ENCODE peak calls at places on chromosomes 13 and 19, in four cellular contexts. O is ascending aorta, T is fibroblast of lung, D is AG04450. R is an unnamed sample.
A peak's percentile ranks its signal among the peaks of the same experiment; 100 is the strongest.

GRCh38 chr19:34471906-34472305 is 9.7 kb upstream of the WTIP start:
- DNase-seq in O (no peak), T (no peak), D (no peak), R (no peak)

GRCh38 chr13:30982506-30982905 is 50.0 kb downstream of the TEX26 start:
- DNase-seq in O (no peak), T (no peak), D (no peak), R (no peak)

GRCh38 chr19:39671739-39672363 is 16.1 kb downstream of the LGALS16 start:
- DNase-seq in O (no peak), T (peak; percentile 24), D (no peak), R (no peak)

GRCh38 chr19:46040952-46041500 is at the start of gene IGFL4:
- DNase-seq in O (no peak), T (peak; percentile 41), D (no peak), R (no peak)

GRCh38 chr13:72514141-72514540 is 213.3 kb downstream of the MZT1 start:
- DNase-seq in O (no peak), T (peak; percentile 58), D (no peak), R (no peak)

GRCh38 chr19:18594096-18594823 is 5.7 kb downstream of the REX1BD start:
- DNase-seq in O (no peak), T (peak; percentile 73), D (no peak), R (peak; percentile 87)

GRCh38 chr19:4518345-4519171 is at the start of gene PLIN4:
- DNase-seq in O (no peak), T (peak; percentile 34), D (no peak), R (no peak)

GRCh38 chr13:110816500-110816899 is 98.4 kb downstream of the ANKRD10 start:
- DNase-seq in O (no peak), T (no peak), D (no peak), R (no peak)

GRCh38 chr13:110498327-110498726 is 63.2 kb downstream of the RAB20 start:
- DNase-seq in O (no peak), T (peak; percentile 17), D (no peak), R (no peak)

GRCh38 chr13:43306364-43306763 is 283.0 kb downstream of the DNAJC15 start:
- DNase-seq in O (no peak), T (no peak), D (no peak), R (no peak)

GRCh38 chr13:106306748-106307277 is 228.6 kb downstream of the EFNB2 start:
- DNase-seq in O (no peak), T (no peak), D (no peak), R (no peak)

GRCh38 chr19:39303373-39304184 is 7.4 kb downstream of the IFNL1 start:
- DNase-seq in O (no peak), T (no peak), D (no peak), R (no peak)

GRCh38 chr19:16330368-16330801 is 5.8 kb downstream of the KLF2 start:
- DNase-seq in O (peak; percentile 86), T (peak; percentile 90), D (no peak), R (no peak)

GRCh38 chr19:44732235-44733014 is 16.1 kb upstream of the BCL3 start:
- DNase-seq in O (no peak), T (no peak), D (no peak), R (no peak)

GRCh38 chr19:5666921-5667610 is 13.2 kb downstream of the MICOS13 start:
- DNase-seq in O (no peak), T (no peak), D (no peak), R (no peak)

GRCh38 chr19:5663904-5664303 is 16.4 kb downstream of the MICOS13 start:
- DNase-seq in O (no peak), T (no peak), D (no peak), R (no peak)

GRCh38 chr19:5667751-5668271 is 12.5 kb downstream of the MICOS13 start:
- DNase-seq in O (no peak), T (no peak), D (no peak), R (no peak)

GRCh38 chr19:5664515-5664914 is 15.8 kb downstream of the MICOS13 start:
- DNase-seq in O (no peak), T (no peak), D (no peak), R (no peak)

DNA sequence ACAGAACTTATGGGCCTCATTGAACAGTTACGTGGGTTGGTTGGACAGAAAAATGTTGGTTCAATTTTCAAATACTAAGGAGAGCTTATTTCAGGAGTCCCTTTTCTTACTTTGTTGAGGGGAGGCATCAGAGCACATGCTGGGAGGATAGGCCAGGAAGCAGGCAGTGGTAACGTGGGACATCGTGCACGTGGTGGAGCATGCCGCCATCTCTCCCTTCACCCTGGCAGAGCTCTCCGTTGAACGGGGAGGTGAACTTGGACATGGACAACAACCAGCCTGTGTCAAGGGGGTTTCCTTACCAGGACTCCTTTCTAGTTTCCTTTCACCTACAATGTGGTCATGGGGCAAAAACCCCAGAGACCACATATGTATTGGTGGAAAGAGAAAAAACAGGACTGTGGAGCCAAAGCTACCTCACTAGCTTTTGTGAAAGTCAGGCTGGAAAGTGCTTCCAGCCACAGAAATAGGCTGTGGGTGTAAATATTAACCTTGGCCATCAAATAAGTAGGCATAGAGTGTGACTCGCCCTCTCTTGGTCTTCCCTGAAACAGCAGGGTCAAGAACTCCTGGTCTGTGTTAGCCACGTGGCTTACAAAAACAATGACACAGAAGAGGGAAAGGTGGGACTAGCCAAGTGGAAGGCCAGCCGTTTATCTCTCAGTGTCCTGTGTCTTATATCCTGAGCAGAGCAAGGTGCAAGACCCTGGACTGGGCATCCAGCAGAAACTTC is 14.4 kb downstream of the MICOS13 start:
- DNase-seq in O (no peak), T (peak; percentile 58), D (peak; percentile 41), R (no peak)
- TF ChIP-seq CTCF in O (no peak), T (peak; percentile 27), D (peak; percentile 42), R (no peak)

GRCh38 chr19:55112781-55113569 is 4.5 kb downstream of the PPP1R12C start:
- DNase-seq in O (no peak), T (no peak), D (no peak), R (no peak)
- TF ChIP-seq CTCF in O (no peak), T (no peak), D (no peak), R (no peak)

DNA sequence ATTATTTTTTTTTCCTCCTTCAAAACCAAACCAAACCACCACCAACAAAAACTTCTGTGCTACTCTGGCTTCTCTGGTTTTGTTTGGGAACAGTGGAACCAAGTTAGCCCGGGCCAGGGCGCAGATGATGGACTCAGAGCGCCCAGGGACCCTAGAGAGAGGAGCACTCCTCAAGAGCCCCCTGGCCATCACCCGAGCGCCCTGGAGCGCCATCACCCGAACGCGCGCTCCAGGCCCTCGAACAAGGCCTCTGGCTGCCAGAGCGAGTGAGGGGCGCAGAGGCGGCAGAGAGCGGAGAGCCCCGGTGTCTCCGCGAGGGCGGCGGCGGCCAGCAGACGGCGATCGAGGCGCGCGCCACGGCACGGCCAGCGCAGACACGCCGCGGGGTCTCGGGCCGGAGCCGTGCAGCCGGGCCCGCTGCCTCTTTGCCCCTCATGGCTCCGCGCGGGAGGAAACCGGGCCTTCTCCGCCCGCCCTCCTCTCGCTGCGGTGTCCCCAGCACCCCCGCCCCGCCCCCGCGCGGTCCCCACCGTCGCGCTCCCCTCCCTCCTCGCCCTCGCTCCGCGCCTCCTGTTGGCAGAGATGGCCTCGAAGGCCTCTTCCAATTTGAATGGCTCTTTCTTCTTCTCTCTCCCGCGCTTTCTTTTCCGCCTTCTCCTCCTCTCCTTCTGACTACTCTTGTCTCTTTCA is 4.2 kb upstream of the SOX1 start:
- DNase-seq in O (no peak), T (no peak), D (no peak), R (peak; percentile 85)
- TF ChIP-seq CTCF in O (no peak), T (no peak), D (no peak), R (peak; percentile 82)

GRCh38 chr19:30001794-30002193 is 59.8 kb downstream of the URI1 start:
- DNase-seq in O (no peak), T (peak; percentile 2), D (no peak), R (no peak)
- TF ChIP-seq CTCF in O (no peak), T (peak; percentile 34), D (peak; percentile 34), R (no peak)

DNA sequence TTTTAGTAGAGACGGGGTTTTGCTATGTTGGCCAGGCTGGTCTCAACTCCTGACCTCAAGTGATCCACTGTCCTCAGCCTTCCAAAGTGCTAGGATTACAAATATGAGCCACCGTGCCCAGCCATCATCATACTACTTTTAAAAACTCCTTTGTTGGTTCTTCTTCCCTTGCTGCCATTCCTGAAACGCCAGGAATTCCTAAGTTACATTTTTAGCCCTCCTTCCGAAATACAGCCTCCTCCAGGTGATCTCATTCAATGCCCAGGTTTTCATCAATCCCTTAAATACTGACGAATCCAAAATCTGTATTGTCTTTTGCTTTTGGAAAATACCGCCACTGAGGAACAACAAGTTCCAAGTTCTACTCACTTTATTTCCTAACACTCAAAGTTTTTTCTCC is 25.3 kb upstream of the EBPL start:
- DNase-seq in O (no peak), T (no peak), D (no peak), R (no peak)
- TF ChIP-seq CTCF in O (no peak), T (no peak), D (no peak), R (no peak)

DNA sequence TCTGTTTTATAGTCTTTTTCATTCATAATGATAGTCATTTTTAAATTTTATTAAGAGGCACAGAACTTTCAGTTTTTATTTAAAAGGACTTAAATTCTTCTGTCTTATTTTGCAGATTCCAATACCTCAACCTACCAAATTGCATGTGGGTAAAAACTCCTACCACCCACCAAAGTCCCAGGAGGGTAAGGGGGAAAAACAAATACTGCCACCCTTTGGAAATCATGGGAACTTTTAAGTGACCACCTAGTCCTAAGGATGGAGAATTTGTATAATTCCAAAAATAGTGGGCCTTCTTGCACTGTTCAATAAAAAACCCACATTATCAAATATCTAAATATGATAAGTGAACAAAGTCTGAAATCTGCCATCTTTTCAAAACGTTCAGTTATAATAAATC is 9.7 kb downstream of the SUPT20H start:
- DNase-seq in O (no peak), T (no peak), D (no peak), R (no peak)
- TF ChIP-seq CTCF in O (no peak), T (peak; percentile 14), D (peak; percentile 13), R (peak; percentile 28)

DNA sequence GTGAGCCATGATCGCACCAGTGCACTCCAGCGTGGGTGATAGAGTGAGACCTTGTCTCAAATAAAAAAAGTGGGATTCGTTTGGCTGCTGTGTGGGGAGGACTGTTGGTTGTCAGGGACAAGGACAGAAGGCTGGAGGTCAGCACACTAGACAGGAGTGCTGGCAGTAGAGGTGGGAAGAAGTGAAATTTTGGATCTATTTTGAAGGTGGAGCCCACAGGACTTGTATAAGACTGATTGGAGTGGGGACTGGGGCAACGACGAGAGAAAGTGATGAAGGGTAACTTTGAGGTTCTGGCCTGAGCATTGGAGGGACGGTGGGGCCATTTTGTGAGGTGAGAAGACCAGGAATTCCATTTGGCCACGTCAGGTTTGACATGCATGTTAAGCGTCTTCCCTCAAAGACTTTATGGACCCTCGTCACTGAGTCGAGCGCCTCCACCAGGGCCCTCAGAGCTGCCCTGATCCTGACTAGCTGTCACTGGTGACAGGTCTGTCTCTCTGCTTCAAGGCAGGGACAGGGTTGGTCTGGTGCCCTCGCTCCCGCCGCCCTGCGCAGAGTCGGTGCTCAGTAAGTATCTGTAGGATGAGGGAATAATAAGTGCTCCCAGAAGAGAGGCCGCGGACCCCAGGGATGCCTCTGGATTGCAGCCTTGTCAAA is 673 bp downstream of the CTU1 start:
- DNase-seq in O (no peak), T (peak; percentile 43), D (no peak), R (peak; percentile 77)
- TF ChIP-seq CTCF in O (no peak), T (no peak), D (no peak), R (no peak)

DNA sequence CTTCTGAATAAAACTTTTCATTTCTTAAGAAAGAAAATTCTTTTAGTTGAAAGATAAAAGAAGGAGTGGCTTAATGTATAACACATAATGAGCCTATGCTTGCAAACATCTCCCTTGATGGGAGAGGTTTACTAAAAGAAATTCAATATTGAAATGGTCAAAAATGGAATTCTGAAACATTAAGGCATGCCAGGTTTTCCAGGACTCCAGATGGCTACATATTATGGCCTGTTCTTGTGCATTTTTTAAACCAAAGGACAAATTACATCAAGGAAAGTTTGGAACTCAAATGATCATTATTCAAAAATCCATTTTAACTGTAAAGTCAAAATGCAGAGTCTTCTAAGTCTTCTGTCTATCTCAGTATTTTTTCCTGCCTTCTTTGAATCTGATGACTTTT is 19.1 kb upstream of the CYSLTR2 start:
- DNase-seq in O (no peak), T (no peak), D (no peak), R (no peak)
- TF ChIP-seq CTCF in O (no peak), T (no peak), D (no peak), R (no peak)